ENCODE peak calls at places on chromosomes 4 and X, in ten cellular contexts. I is uterus, C is EL, E is hypothalamus, V is Caco-2, S is fibroblast of lung, Q is HEK293T, H is EH, M is mucosa of descending colon, Y is Right ventricle myocardium superior. Z is an unnamed sample.
A peak's percentile ranks its signal among the peaks of the same experiment; 100 is the strongest.

GRCh38 chr4:165493359-165493758 is 114.6 kb downstream of the CPE start:
- DNase-seq in H (peak; percentile 53), I (peak; percentile 43), E (no peak), S (peak; percentile 70), Q (peak; percentile 26), Y (peak; percentile 81), C (peak; percentile 63), M (peak; percentile 56), V (peak; percentile 81), Z (peak; percentile 78)

GRCh38 chr4:24312261-24312913 is 272.0 kb downstream of the DHX15 start:
- DNase-seq in Q (no peak), V (no peak), H (no peak), M (no peak), Y (no peak), C (no peak), E (no peak), I (no peak), S (no peak), Z (no peak)

GRCh38 chr4:182555997-182556418 is 312.8 kb downstream of the TENM3 start:
- DNase-seq in C (peak; percentile 68), V (no peak), M (no peak), Q (peak; percentile 6), E (no peak), I (no peak), S (peak; percentile 84), Y (no peak), H (peak; percentile 83), Z (no peak)

GRCh38 chrX:77527233-77528001 is 80.2 kb downstream of the FGF16 start:
- DNase-seq in Q (no peak), V (no peak), Y (peak; percentile 63), M (peak; percentile 42), I (peak; percentile 26), S (peak; percentile 42), H (no peak), E (peak; percentile 0), C (no peak), Z (peak; percentile 73)

GRCh38 chrX:2500091-2500680 is 590 bp downstream of the DHRSX start:
- DNase-seq in Q (peak; percentile 45), H (peak; percentile 69), M (no peak), C (peak; percentile 54), V (peak; percentile 78), Y (no peak), E (no peak), S (peak; percentile 57), I (no peak), Z (no peak)

GRCh38 chr4:78904143-78904542 is 35.1 kb downstream of the PAQR3 start:
- DNase-seq in V (no peak), H (no peak), Q (no peak), S (no peak), E (no peak), C (no peak), I (no peak), M (no peak), Y (no peak), Z (no peak)

GRCh38 chr4:133148690-133149363 is at the start of gene PCDH10:
- DNase-seq in Q (peak; percentile 84), M (peak; percentile 64), C (peak; percentile 89), E (peak; percentile 96), S (peak; percentile 95), I (peak; percentile 91), V (no peak), Y (peak; percentile 89), H (peak; percentile 94), Z (peak; percentile 80)

GRCh38 chr4:153137168-153137567 is 67.1 kb upstream of the TRIM2 start:
- DNase-seq in Y (peak; percentile 45), V (no peak), I (peak; percentile 73), C (peak; percentile 85), Q (no peak), E (no peak), S (peak; percentile 70), M (no peak), H (peak; percentile 90), Z (peak; percentile 64)

GRCh38 chr4:2925496-2925895 is 37.7 kb downstream of the NOP14 start:
- DNase-seq in S (no peak), C (no peak), H (no peak), Q (no peak), E (no peak), Y (no peak), I (peak; percentile 4), V (no peak), M (peak; percentile 19), Z (no peak)

GRCh38 chr4:123649644-123650356 is 253.2 kb downstream of the SPRY1 start:
- DNase-seq in C (peak; percentile 55), E (no peak), V (peak; percentile 78), Q (peak; percentile 42), Y (no peak), I (peak; percentile 38), M (no peak), S (peak; percentile 75), H (peak; percentile 88), Z (no peak)

GRCh38 chr4:680931-681645 is 6.7 kb downstream of the MYL5 start:
- DNase-seq in S (peak; percentile 37), Y (peak; percentile 84), E (no peak), Q (peak; percentile 68), C (peak; percentile 50), M (peak; percentile 83), V (peak; percentile 71), H (peak; percentile 52), I (peak; percentile 63), Z (peak; percentile 74)

GRCh38 chr4:69092980-69093568 is 3.2 kb upstream of the UGT2B7 start:
- DNase-seq in M (no peak), H (no peak), Q (no peak), S (no peak), C (no peak), Y (no peak), I (no peak), V (no peak), E (no peak), Z (no peak)

GRCh38 chr4:55609393-55609821 is 17.4 kb upstream of the PDCL2 start:
- DNase-seq in H (peak; percentile 1), C (peak; percentile 35), Y (no peak), M (no peak), I (no peak), S (peak; percentile 3), Q (no peak), V (no peak), E (no peak), Z (no peak)

GRCh38 chr4:149997881-149998421 is 80.3 kb upstream of the DCLK2 start:
- DNase-seq in Q (no peak), V (no peak), H (peak; percentile 70), I (no peak), M (peak; percentile 45), S (no peak), E (no peak), C (peak; percentile 45), Y (no peak), Z (no peak)

GRCh38 chr4:182280439-182281111 is 37.4 kb downstream of the TENM3 start:
- DNase-seq in H (peak; percentile 57), Y (no peak), Q (no peak), E (no peak), S (no peak), V (no peak), C (peak; percentile 16), M (no peak), I (no peak), Z (no peak)

GRCh38 chrX:107675823-107676555 is 47.7 kb downstream of the PRPS1 start:
- DNase-seq in C (no peak), Y (peak; percentile 40), V (no peak), H (peak; percentile 39), S (peak; percentile 75), I (peak; percentile 45), E (no peak), M (no peak), Q (no peak), Z (peak; percentile 34)

GRCh38 chr4:81504685-81505598 is 33.2 kb upstream of the RASGEF1B start:
- DNase-seq in Y (peak; percentile 76), I (peak; percentile 27), E (peak; percentile 14), Q (no peak), H (no peak), C (no peak), V (no peak), M (peak; percentile 70), S (peak; percentile 13), Z (peak; percentile 64)

GRCh38 chrX:15769300-15769954 is 20.9 kb upstream of the ZRSR2 start:
- DNase-seq in C (no peak), H (peak; percentile 43), V (no peak), S (no peak), E (no peak), Y (no peak), M (no peak), I (no peak), Q (no peak), Z (no peak)

GRCh38 chr4:16765549-16765948 is 132.9 kb downstream of the LDB2 start:
- DNase-seq in S (no peak), M (no peak), Y (no peak), C (peak; percentile 49), V (no peak), H (peak; percentile 63), Q (no peak), E (no peak), I (no peak), Z (no peak)